ENCODE peak calls at places on chromosomes 12 and 14, in six cellular contexts. One of them, this sample, is unnamed.
A peak's percentile ranks its signal among the peaks of the same experiment; 100 is the strongest.

GRCh38 chr14:40199101-40199500 is 766.9 kb upstream of the FBXO33 start:
- DNase-seq in HCT116: no peak
- DNase-seq in WTC11: no peak
- DNase-seq in GM12878: no peak
- DNase-seq in H1: no peak
- DNase-seq in K562: no peak
- DNase-seq in this sample: no peak

GRCh38 chr12:108514468-108514972 is 557 bp upstream of the FICD start:
- DNase-seq in K562: no peak
- DNase-seq in GM12878: no peak
- DNase-seq in WTC11: no peak
- DNase-seq in H1: no peak
- DNase-seq in HCT116: no peak
- DNase-seq in this sample: no peak

GRCh38 chr14:76810953-76811400 is 1.7 kb downstream of the ANGEL1 start:
- DNase-seq in HCT116: peak; percentile 13
- DNase-seq in K562: peak; percentile 18
- DNase-seq in GM12878: no peak
- DNase-seq in H1: no peak
- DNase-seq in WTC11: no peak
- DNase-seq in this sample: peak; percentile 80

GRCh38 chr14:51774209-51774608 is 86.2 kb upstream of the GNG2 start:
- DNase-seq in H1: peak; percentile 37
- DNase-seq in HCT116: no peak
- DNase-seq in WTC11: no peak
- DNase-seq in GM12878: no peak
- DNase-seq in K562: no peak
- DNase-seq in this sample: no peak

GRCh38 chr12:64072946-64073345 is 149.2 kb downstream of the KICS2 start:
- DNase-seq in WTC11: no peak
- DNase-seq in HCT116: no peak
- DNase-seq in K562: no peak
- DNase-seq in H1: no peak
- DNase-seq in GM12878: no peak
- DNase-seq in this sample: no peak

GRCh38 chr12:133130808-133131128 is 341 bp downstream of the ZNF10 start:
- DNase-seq in K562: peak; percentile 14
- DNase-seq in WTC11: peak; percentile 17
- DNase-seq in H1: no peak
- DNase-seq in GM12878: no peak
- DNase-seq in HCT116: no peak
- DNase-seq in this sample: no peak

GRCh38 chr12:91663331-91663998 is 480.8 kb upstream of the DCN start:
- DNase-seq in WTC11: no peak
- DNase-seq in GM12878: no peak
- DNase-seq in HCT116: no peak
- DNase-seq in H1: no peak
- DNase-seq in K562: no peak
- DNase-seq in this sample: no peak

GRCh38 chr14:39395555-39396254 is 36.5 kb downstream of the FBXO33 start:
- DNase-seq in HCT116: no peak
- DNase-seq in H1: no peak
- DNase-seq in GM12878: no peak
- DNase-seq in K562: peak; percentile 15
- DNase-seq in WTC11: no peak
- DNase-seq in this sample: no peak

GRCh38 chr14:74591899-74592298 is 20.1 kb downstream of the LTBP2 start:
- DNase-seq in WTC11: no peak
- DNase-seq in HCT116: no peak
- DNase-seq in GM12878: no peak
- DNase-seq in K562: no peak
- DNase-seq in H1: no peak
- DNase-seq in this sample: no peak

GRCh38 chr14:94768521-94769412 is 1.1 kb downstream of the GSC start:
- DNase-seq in GM12878: no peak
- DNase-seq in K562: no peak
- DNase-seq in H1: peak; percentile 76
- DNase-seq in WTC11: peak; percentile 44
- DNase-seq in HCT116: no peak
- DNase-seq in this sample: no peak

GRCh38 chr12:88258396-88258795 is 116.3 kb downstream of the TMTC3 start:
- DNase-seq in WTC11: no peak
- DNase-seq in HCT116: no peak
- DNase-seq in K562: no peak
- DNase-seq in GM12878: no peak
- DNase-seq in H1: no peak
- DNase-seq in this sample: no peak

GRCh38 chr14:77598366-77599050 is 17.9 kb downstream of the SPTLC2 start:
- DNase-seq in HCT116: no peak
- DNase-seq in H1: no peak
- DNase-seq in WTC11: no peak
- DNase-seq in GM12878: no peak
- DNase-seq in K562: no peak
- DNase-seq in this sample: no peak

GRCh38 chr12:132445884-132446471 is 44.0 kb upstream of the FBRSL1 start:
- DNase-seq in H1: peak; percentile 77
- DNase-seq in HCT116: peak; percentile 93
- DNase-seq in WTC11: peak; percentile 83
- DNase-seq in GM12878: no peak
- DNase-seq in K562: peak; percentile 95
- DNase-seq in this sample: no peak

GRCh38 chr12:47222960-47223847 is 143.4 kb upstream of the AMIGO2 start:
- DNase-seq in K562: peak; percentile 59
- DNase-seq in WTC11: peak; percentile 66
- DNase-seq in H1: peak; percentile 61
- DNase-seq in HCT116: no peak
- DNase-seq in GM12878: no peak
- DNase-seq in this sample: no peak

GRCh38 chr14:64747327-64747726 is 43.1 kb downstream of the PLEKHG3 start:
- DNase-seq in K562: no peak
- DNase-seq in WTC11: no peak
- DNase-seq in GM12878: no peak
- DNase-seq in HCT116: no peak
- DNase-seq in H1: no peak
- DNase-seq in this sample: no peak

GRCh38 chr12:113136128-113136989 is 798 bp upstream of the RASAL1 start:
- DNase-seq in HCT116: peak; percentile 22
- DNase-seq in H1: peak; percentile 71
- DNase-seq in K562: no peak
- DNase-seq in WTC11: peak; percentile 43
- DNase-seq in GM12878: no peak
- DNase-seq in this sample: no peak

GRCh38 chr12:87995581-87996178 is 33.5 kb downstream of the C12orf50 start:
- DNase-seq in HCT116: peak; percentile 77
- DNase-seq in K562: peak; percentile 35
- DNase-seq in H1: peak; percentile 66
- DNase-seq in GM12878: no peak
- DNase-seq in WTC11: peak; percentile 70
- DNase-seq in this sample: peak; percentile 46

GRCh38 chr12:99009654-99010296 is 364.7 kb downstream of the APAF1 start:
- DNase-seq in HCT116: no peak
- DNase-seq in WTC11: no peak
- DNase-seq in H1: no peak
- DNase-seq in GM12878: no peak
- DNase-seq in K562: no peak
- DNase-seq in this sample: no peak

GRCh38 chr12:130957304-130957621 is 3.6 kb downstream of the ADGRD1 start:
- DNase-seq in GM12878: no peak
- DNase-seq in H1: no peak
- DNase-seq in K562: no peak
- DNase-seq in HCT116: no peak
- DNase-seq in WTC11: no peak
- DNase-seq in this sample: no peak

GRCh38 chr14:95722525-95723190 is 8.7 kb upstream of the TCL1A start:
- DNase-seq in GM12878: no peak
- DNase-seq in K562: no peak
- DNase-seq in H1: peak; percentile 4
- DNase-seq in WTC11: no peak
- DNase-seq in HCT116: no peak
- DNase-seq in this sample: no peak

GRCh38 chr14:31556191-31556590 is 5.0 kb upstream of the NUBPL start:
- DNase-seq in K562: no peak
- DNase-seq in GM12878: no peak
- DNase-seq in HCT116: no peak
- DNase-seq in H1: no peak
- DNase-seq in WTC11: no peak
- DNase-seq in this sample: no peak

GRCh38 chr14:25011095-25011494 is 38.9 kb downstream of the STXBP6 start:
- DNase-seq in K562: no peak
- DNase-seq in HCT116: no peak
- DNase-seq in H1: no peak
- DNase-seq in GM12878: no peak
- DNase-seq in WTC11: no peak
- DNase-seq in this sample: no peak

GRCh38 chr14:38127784-38128183 is 79.9 kb upstream of the SSTR1 start:
- DNase-seq in H1: no peak
- DNase-seq in K562: no peak
- DNase-seq in HCT116: no peak
- DNase-seq in WTC11: no peak
- DNase-seq in GM12878: no peak
- DNase-seq in this sample: no peak

GRCh38 chr12:118061011-118061875 is at the start of gene WSB2:
- DNase-seq in H1: peak; percentile 70
- DNase-seq in K562: peak; percentile 83
- DNase-seq in GM12878: no peak
- DNase-seq in HCT116: no peak
- DNase-seq in WTC11: peak; percentile 64
- DNase-seq in this sample: no peak

GRCh38 chr14:21631084-21631483 is 3.7 kb downstream of the OR10G2 start:
- DNase-seq in HCT116: no peak
- DNase-seq in H1: no peak
- DNase-seq in WTC11: no peak
- DNase-seq in GM12878: no peak
- DNase-seq in K562: no peak
- DNase-seq in this sample: no peak

GRCh38 chr12:124500232-124501079 is 67.0 kb downstream of the NCOR2 start:
- DNase-seq in WTC11: peak; percentile 81
- DNase-seq in HCT116: no peak
- DNase-seq in K562: no peak
- DNase-seq in GM12878: no peak
- DNase-seq in H1: peak; percentile 75
- DNase-seq in this sample: peak; percentile 37

GRCh38 chr14:58428011-58428807 is 690 bp downstream of the KIAA0586 start:
- DNase-seq in WTC11: no peak
- DNase-seq in HCT116: peak; percentile 33
- DNase-seq in GM12878: no peak
- DNase-seq in K562: peak; percentile 29
- DNase-seq in H1: no peak
- DNase-seq in this sample: peak; percentile 56

GRCh38 chr14:61766136-61766535 is 3.9 kb downstream of the SNAPC1 start:
- DNase-seq in GM12878: no peak
- DNase-seq in HCT116: no peak
- DNase-seq in K562: no peak
- DNase-seq in H1: no peak
- DNase-seq in WTC11: no peak
- DNase-seq in this sample: no peak

GRCh38 chr14:99508896-99509629 is 27.9 kb downstream of the CCNK start:
- DNase-seq in H1: peak; percentile 56
- DNase-seq in HCT116: no peak
- DNase-seq in K562: no peak
- DNase-seq in GM12878: no peak
- DNase-seq in WTC11: no peak
- DNase-seq in this sample: no peak

GRCh38 chr14:70188608-70189540 is at the start of gene SLC8A3:
- DNase-seq in WTC11: peak; percentile 59
- DNase-seq in GM12878: no peak
- DNase-seq in K562: no peak
- DNase-seq in HCT116: no peak
- DNase-seq in H1: peak; percentile 73
- DNase-seq in this sample: no peak
- TF ChIP-seq ATF3 in WTC11: no peak
- TF ChIP-seq ATF3 in GM12878: no peak
- TF ChIP-seq ATF3 in K562: no peak
- TF ChIP-seq ATF3 in HCT116: no peak
- TF ChIP-seq ATF3 in H1: no peak
- TF ChIP-seq ATF3 in this sample: no peak

GRCh38 chr14:48925184-48925583 is 661.0 kb downstream of the RPS29 start:
- DNase-seq in HCT116: no peak
- DNase-seq in K562: no peak
- DNase-seq in GM12878: no peak
- DNase-seq in WTC11: no peak
- DNase-seq in H1: no peak
- DNase-seq in this sample: no peak
- TF ChIP-seq ATF3 in HCT116: no peak
- TF ChIP-seq ATF3 in K562: no peak
- TF ChIP-seq ATF3 in GM12878: no peak
- TF ChIP-seq ATF3 in WTC11: no peak
- TF ChIP-seq ATF3 in H1: no peak
- TF ChIP-seq ATF3 in this sample: no peak

DNA sequence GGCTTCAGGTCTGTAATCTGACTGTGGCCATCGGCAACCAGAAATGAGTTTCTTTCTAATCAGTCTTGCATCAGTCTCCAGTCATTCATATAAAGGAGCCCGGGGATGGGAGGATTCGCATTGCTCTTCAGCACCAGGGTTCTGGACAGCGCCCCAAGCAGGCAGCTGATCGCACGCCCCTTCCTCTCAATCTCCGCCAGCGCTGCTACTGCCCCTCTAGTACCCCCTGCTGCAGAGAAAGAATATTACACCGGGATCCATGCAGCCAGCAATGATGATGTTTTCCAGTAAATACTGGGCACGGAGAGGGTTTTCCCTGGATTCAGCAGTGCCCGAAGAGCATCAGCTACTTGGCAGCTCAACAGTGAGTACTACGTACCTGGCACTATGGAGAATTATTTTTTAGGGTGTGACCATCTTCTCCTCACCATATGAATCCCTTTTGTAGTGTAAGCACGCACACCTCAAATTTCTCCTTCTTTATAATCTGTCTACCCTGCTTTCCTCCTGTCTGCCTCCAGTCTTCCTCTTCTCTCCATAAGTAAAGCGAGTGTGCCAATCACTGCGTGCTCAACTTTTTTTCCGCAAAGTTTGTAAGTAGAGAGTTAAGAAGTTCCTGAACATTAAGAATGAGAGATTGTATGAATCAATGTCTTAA is at the start of gene TPH2:
- DNase-seq in GM12878: no peak
- DNase-seq in K562: peak; percentile 75
- DNase-seq in HCT116: peak; percentile 31
- DNase-seq in H1: peak; percentile 96
- DNase-seq in WTC11: peak; percentile 95
- DNase-seq in this sample: peak; percentile 59
- TF ChIP-seq ATF3 in GM12878: no peak
- TF ChIP-seq ATF3 in K562: no peak
- TF ChIP-seq ATF3 in HCT116: no peak
- TF ChIP-seq ATF3 in H1: no peak
- TF ChIP-seq ATF3 in WTC11: no peak
- TF ChIP-seq ATF3 in this sample: peak; percentile 46

DNA sequence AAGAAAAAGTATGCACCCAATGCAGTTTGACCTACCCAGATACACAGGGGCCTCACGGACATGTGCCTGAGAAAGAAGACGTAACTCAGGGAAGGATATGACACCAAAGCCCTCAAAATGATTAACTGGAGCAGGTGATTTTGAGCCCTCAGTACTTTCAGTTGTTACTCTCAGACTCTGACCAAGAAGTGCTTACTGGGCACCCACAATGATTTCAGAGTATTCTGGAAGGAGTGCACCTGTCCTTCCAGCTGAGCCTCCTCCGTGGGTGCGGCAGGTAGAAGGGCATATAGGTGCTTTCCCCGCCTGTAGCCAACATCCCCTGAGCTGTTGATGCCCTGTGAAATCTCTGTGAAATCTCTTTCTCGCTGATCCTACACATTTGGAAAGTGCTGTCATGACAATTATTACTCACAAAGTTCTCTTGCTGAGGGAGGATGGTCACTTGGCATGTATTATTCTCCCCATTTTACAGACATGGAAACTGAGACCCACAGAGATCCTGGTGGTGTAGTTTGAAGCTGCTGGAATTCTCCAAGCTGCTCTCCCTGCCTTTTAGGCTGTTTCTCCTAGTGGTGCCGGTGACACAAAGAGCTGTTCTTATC is 154.3 kb upstream of the CCND2 start:
- DNase-seq in WTC11: no peak
- DNase-seq in GM12878: peak; percentile 98
- DNase-seq in K562: no peak
- DNase-seq in H1: peak; percentile 22
- DNase-seq in HCT116: no peak
- DNase-seq in this sample: no peak
- TF ChIP-seq ATF3 in WTC11: no peak
- TF ChIP-seq ATF3 in GM12878: no peak
- TF ChIP-seq ATF3 in K562: no peak
- TF ChIP-seq ATF3 in H1: no peak
- TF ChIP-seq ATF3 in HCT116: no peak
- TF ChIP-seq ATF3 in this sample: no peak